ENCODE peak calls at places on chromosomes 1 and 21, in four cellular contexts. U is CD4-positive, alpha-beta T cell; T is A549; P is fibroblast of the aortic adventitia. F is an unnamed sample.

GRCh38 chr1:201025571-201026002 is 2.1 kb upstream of the KIF21B start:
- DNase-seq in U (no peak), T (peak; percentile 43), P (no peak), F (no peak)

GRCh38 chr21:35106246-35106835 is 57.2 kb upstream of the RUNX1 start:
- DNase-seq in U (no peak), T (no peak), P (peak; percentile 23), F (no peak)

GRCh38 chr1:147580609-147581008 is 39.3 kb downstream of the BCL9 start:
- DNase-seq in U (no peak), T (no peak), P (no peak), F (no peak)

GRCh38 chr1:186849271-186849671 is 20.5 kb downstream of the PLA2G4A start:
- DNase-seq in U (no peak), T (peak; percentile 97), P (no peak), F (no peak)

GRCh38 chr1:31723828-31724359 is 20.1 kb upstream of the COL16A1 start:
- DNase-seq in U (peak; percentile 30), T (no peak), P (peak; percentile 69), F (no peak)

GRCh38 chr1:199857516-199857915 is 170.0 kb upstream of the NR5A2 start:
- DNase-seq in U (no peak), T (no peak), P (no peak), F (no peak)

GRCh38 chr1:169466259-169467230 is 19.2 kb downstream of the SLC19A2 start:
- DNase-seq in U (no peak), T (peak; percentile 44), P (peak; percentile 69), F (no peak)

GRCh38 chr1:216926681-216927080 is 203.5 kb upstream of the ESRRG start:
- DNase-seq in U (no peak), T (no peak), P (no peak), F (no peak)

GRCh38 chr21:42239556-42239955 is 20.6 kb downstream of the ABCG1 start:
- DNase-seq in U (no peak), T (no peak), P (no peak), F (no peak)

GRCh38 chr1:9320520-9321479 is 28.1 kb downstream of the SPSB1 start:
- DNase-seq in U (no peak), T (no peak), P (no peak), F (no peak)

GRCh38 chr1:84101204-84101603 is 42.9 kb upstream of the PRKACB start:
- DNase-seq in U (no peak), T (no peak), P (no peak), F (no peak)

GRCh38 chr1:31995263-31995662 is 18.4 kb upstream of the KHDRBS1 start:
- DNase-seq in U (no peak), T (no peak), P (no peak), F (no peak)

GRCh38 chr1:234176000-234176399 is 197.3 kb upstream of the COA6 start:
- DNase-seq in U (no peak), T (no peak), P (no peak), F (no peak)

GRCh38 chr21:46562472-46562871 is 42.4 kb downstream of the S100B start:
- DNase-seq in U (no peak), T (no peak), P (no peak), F (no peak)

GRCh38 chr1:112529301-112529700 is 20.5 kb downstream of the WNT2B start:
- DNase-seq in U (no peak), T (no peak), P (no peak), F (no peak)

GRCh38 chr1:186082235-186082937 is 292.7 kb downstream of the TPR start:
- DNase-seq in U (no peak), T (peak; percentile 47), P (no peak), F (no peak)

GRCh38 chr1:1024421-1025415 is 4.8 kb downstream of the AGRN start:
- DNase-seq in U (no peak), T (peak; percentile 65), P (no peak), F (no peak)

GRCh38 chr1:110068646-110069301 is 1.7 kb downstream of the ALX3 start:
- DNase-seq in U (no peak), T (no peak), P (peak; percentile 13), F (no peak)

GRCh38 chr1:213327318-213327667 is 276.3 kb downstream of the RPS6KC1 start:
- DNase-seq in U (no peak), T (peak; percentile 9), P (peak; percentile 82), F (no peak)

GRCh38 chr1:114335273-114335672 is 175.7 kb downstream of the TRIM33 start:
- DNase-seq in U (no peak), T (no peak), P (no peak), F (no peak)

GRCh38 chr1:193242000-193242399 is 55.6 kb upstream of the B3GALT2 start:
- DNase-seq in U (no peak), T (no peak), P (no peak), F (no peak)

GRCh38 chr1:12376236-12377064 is 146.6 kb downstream of the VPS13D start:
- DNase-seq in U (no peak), T (no peak), P (peak; percentile 33), F (no peak)

GRCh38 chr21:46000182-46000730 is 18.7 kb downstream of the COL6A1 start:
- DNase-seq in U (no peak), T (no peak), P (no peak), F (no peak)

GRCh38 chr1:147719711-147720225 is 40.6 kb downstream of the GJA5 start:
- DNase-seq in U (no peak), T (no peak), P (no peak), F (no peak)

GRCh38 chr1:247147781-247148180 is 24.0 kb downstream of the ZNF124 start:
- DNase-seq in U (no peak), T (no peak), P (no peak), F (no peak)

GRCh38 chr1:247145279-247145678 is 26.5 kb downstream of the ZNF124 start:
- DNase-seq in U (no peak), T (no peak), P (no peak), F (no peak)

GRCh38 chr1:247146671-247147070 is 25.1 kb downstream of the ZNF124 start:
- DNase-seq in U (no peak), T (no peak), P (no peak), F (no peak)
- TF ChIP-seq CTCF in U (no peak), T (no peak), P (no peak), F (no peak)

GRCh38 chr1:173410794-173411236 is 66.3 kb upstream of the PRDX6 start:
- DNase-seq in U (no peak), T (no peak), P (no peak), F (no peak)

GRCh38 chr1:173410133-173410793 is 66.9 kb upstream of the PRDX6 start:
- DNase-seq in U (no peak), T (no peak), P (no peak), F (no peak)

GRCh38 chr1:173414136-173414535 is 63.0 kb upstream of the PRDX6 start:
- DNase-seq in U (no peak), T (no peak), P (no peak), F (no peak)

GRCh38 chr1:173413271-173413707 is 63.8 kb upstream of the PRDX6 start:
- DNase-seq in U (no peak), T (no peak), P (no peak), F (no peak)

GRCh38 chr1:173411835-173412742 is 65.0 kb upstream of the PRDX6 start:
- DNase-seq in U (no peak), T (peak; percentile 29), P (peak; percentile 70), F (peak; percentile 63)
- TF ChIP-seq CTCF in U (no peak), T (no peak), P (no peak), F (no peak)

DNA sequence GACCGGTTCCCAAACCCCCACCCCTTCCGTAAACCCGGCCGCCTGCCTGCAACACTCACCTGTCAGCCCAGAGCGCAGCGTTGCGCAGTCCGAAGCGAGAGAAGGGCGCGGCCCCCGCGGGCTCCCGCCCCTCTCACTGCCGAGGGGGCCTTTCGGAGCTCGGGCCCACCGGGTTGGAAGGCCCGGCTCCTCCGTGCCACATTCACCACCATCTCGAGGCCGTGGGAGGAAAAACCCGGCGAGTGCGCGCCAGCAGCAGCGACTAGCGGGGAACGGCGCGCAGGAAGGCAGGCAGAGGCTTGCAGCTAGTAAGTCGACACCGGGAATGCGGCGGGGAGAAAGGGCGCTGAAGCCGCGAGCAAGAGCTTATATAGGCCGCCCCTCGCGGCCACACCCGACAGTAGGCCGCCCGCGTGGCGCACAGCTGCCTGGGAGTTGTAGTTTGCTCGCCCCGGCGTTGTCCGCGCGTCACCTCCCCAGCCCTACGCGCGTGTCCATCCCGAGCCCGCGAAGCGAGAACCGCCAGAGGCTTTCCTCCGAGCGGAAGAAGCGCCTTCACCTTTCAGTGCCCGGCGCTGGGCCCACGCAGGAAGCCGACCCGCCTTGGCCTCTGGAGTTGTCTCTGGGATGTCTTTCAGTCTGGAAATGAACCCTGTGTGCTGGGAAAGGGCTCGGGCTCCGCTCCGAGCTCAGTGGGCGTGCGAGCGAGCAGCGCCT is 10.4 kb upstream of the RAB42 start:
- DNase-seq in U (peak; percentile 88), T (peak; percentile 94), P (peak; percentile 95), F (peak; percentile 94)
- TF ChIP-seq CTCF in U (no peak), T (no peak), P (no peak), F (no peak)

DNA sequence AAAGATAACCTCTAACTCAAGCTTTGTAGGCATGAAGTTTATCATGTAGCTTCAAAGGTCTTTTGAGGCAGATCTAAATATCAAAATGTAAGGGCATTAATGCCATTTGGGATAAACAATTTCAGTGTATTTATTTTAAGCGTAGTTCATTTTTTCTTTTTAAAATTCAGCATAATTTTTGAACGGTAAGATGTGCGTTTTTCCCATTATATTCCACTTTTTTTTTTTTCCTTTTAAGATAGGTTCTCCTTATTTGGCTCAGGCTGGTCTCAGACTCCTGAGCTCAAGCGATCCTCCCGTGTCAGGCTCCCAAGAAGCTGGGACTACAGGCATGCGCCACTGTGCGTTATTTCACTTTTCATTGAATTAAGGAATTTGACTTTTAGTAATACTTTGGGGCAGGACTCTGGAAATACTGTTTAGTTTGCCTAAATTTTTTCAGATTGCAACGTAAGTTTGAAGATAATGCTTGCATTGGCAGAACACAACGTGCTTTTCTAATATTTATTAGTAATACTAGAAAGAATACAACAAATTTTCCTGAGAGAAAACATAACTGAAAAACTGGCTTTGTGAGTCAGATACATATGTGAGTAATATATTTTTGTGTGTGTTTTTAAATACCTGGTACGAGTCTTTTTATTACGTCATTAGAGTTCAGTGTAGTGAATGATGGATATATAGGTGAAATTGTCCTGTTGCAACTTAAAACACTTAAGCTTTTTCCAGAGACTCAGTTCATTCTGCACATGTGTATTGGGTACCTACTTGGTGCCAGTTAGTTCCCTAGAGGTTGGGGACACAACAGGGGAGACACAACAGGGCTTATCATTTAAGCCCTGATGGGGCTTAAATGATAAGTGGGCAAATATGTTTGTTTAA is 2.2 kb downstream of the RALGPS2 start:
- DNase-seq in U (no peak), T (peak; percentile 11), P (no peak), F (no peak)
- TF ChIP-seq CTCF in U (no peak), T (no peak), P (no peak), F (no peak)